ENCODE peak calls at places on chromosomes 3 and 15, in five cellular contexts. Z, Q, K, H and X are unnamed samples.

GRCh38 chr15:78906310-78906608 is 33.6 kb downstream of the MORF4L1 start:
- DNase-seq in Z (no peak), Q (no peak), K (peak; percentile 49), H (no peak), X (no peak)

GRCh38 chr15:85795669-85796305 is 1.1 kb upstream of the KLHL25 start:
- DNase-seq in Z (no peak), Q (no peak), K (no peak), H (no peak), X (no peak)

GRCh38 chr15:92917606-92918407 is 17.7 kb downstream of the CHD2 start:
- DNase-seq in Z (peak; percentile 80), Q (peak; percentile 98), K (peak; percentile 98), H (peak; percentile 80), X (peak; percentile 94)

GRCh38 chr3:193560870-193561269 is 6.2 kb upstream of the ATP13A4 start:
- DNase-seq in Z (no peak), Q (no peak), K (no peak), H (no peak), X (no peak)

GRCh38 chr3:20074226-20075063 is 34.2 kb downstream of the KAT2B start:
- DNase-seq in Z (no peak), Q (no peak), K (no peak), H (no peak), X (no peak)

GRCh38 chr15:72205896-72206676 is 8.5 kb upstream of the GRAMD2A start:
- DNase-seq in Z (no peak), Q (no peak), K (no peak), H (no peak), X (no peak)

GRCh38 chr15:100720406-100720967 is 118.1 kb downstream of the ASB7 start:
- DNase-seq in Z (no peak), Q (no peak), K (no peak), H (no peak), X (no peak)

GRCh38 chr3:73141531-73141930 is 80.1 kb downstream of the EBLN2 start:
- DNase-seq in Z (no peak), Q (no peak), K (no peak), H (no peak), X (no peak)

GRCh38 chr3:127831723-127832172 is 9.4 kb upstream of the MGLL start:
- DNase-seq in Z (no peak), Q (peak; percentile 77), K (peak; percentile 35), H (no peak), X (no peak)

GRCh38 chr3:106296111-106296510 is 427.3 kb upstream of the CBLB start:
- DNase-seq in Z (no peak), Q (no peak), K (no peak), H (no peak), X (no peak)

DNA sequence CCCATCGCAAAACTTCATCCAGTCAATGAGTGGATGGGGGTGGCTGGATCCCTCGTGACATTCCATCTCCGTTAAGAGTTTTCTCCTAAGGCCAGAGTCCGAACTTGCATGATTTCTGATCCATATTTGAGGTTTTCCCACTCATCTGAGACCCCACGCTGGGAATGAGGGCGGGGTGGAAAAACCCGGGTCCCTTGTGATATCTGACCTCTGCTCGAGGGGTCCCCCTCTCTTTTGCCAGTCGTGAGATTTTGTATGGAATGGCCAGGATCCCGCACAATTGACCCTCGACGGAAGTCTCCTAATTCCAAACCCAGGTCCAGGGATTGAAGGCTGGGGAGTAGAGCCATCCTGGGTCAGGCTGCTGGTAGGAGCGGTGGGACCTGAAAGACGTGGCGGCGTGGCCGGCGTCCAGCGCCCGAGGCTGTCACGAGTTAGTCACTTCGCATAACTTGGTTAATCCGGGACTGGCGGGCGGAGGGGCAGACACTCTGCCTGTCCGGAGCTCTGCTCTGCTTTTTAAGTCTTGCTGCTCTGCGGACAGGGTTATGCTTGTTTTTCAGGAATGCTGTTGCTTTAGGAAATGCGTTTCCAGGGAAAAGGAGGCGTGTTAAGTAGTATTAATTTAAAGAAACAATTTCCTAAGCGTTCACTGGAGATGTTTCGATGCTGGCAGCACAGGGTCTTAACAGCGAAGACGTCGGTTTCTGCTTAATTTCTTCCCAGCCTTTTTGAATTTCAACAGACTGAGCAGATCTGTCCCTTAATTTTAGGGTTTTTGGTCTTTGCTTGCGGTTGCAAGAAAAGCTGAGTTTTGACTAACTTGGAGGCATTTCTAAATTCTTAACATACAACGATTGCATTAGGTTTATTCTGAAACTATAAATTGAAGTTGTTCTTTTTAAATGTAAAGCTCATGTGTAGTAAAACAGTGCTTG is 69.7 kb upstream of the LRRFIP2 start:
- DNase-seq in Z (no peak), Q (peak; percentile 78), K (peak; percentile 76), H (no peak), X (no peak)
- TF ChIP-seq POLR2AphosphoS5 in Z (no peak), Q (no peak), K (peak; percentile 22), H (no peak), X (no peak)

DNA sequence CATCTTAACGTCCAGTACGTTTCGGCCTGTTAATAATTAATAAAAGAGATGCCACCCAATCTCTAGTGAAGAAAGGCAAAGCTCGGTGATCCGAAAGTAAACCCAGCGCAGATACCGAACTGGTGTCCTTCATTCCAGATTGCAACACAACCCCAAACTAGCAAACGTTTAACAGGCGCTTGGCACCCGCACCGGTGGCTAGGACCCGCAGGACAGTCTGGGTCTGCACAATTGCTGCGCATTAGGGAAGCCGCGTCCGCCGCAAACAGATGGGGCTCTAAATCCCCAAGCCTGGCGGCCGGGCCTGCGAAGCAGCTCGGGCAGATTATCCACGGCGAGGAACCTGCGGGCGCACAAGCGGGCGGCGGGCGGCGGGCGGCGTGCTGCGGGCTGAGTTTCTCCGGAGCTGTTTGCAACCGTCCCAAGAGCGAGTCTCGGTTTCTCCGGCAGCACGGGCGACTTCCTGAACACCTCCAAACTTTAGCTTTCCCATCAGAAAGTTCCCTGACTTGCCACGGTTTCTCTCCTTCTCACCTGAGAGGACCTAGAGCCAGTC is 112.1 kb upstream of the ICE2 start:
- DNase-seq in Z (no peak), Q (peak; percentile 82), K (peak; percentile 58), H (no peak), X (no peak)
- TF ChIP-seq EZH2 in Z (no peak), Q (no peak), K (no peak), H (no peak), X (peak; percentile 22)

GRCh38 chr3:55521086-55522060 is 34.3 kb upstream of the WNT5A start:
- DNase-seq in Z (no peak), Q (peak; percentile 28), K (no peak), H (no peak), X (no peak)

GRCh38 chr3:55524565-55525244 is 37.6 kb upstream of the WNT5A start:
- DNase-seq in Z (no peak), Q (no peak), K (no peak), H (no peak), X (no peak)

GRCh38 chr3:55523471-55523870 is 36.4 kb upstream of the WNT5A start:
- DNase-seq in Z (no peak), Q (no peak), K (no peak), H (no peak), X (no peak)

GRCh38 chr3:55519016-55519415 is 31.9 kb upstream of the WNT5A start:
- DNase-seq in Z (no peak), Q (no peak), K (no peak), H (no peak), X (no peak)

DNA sequence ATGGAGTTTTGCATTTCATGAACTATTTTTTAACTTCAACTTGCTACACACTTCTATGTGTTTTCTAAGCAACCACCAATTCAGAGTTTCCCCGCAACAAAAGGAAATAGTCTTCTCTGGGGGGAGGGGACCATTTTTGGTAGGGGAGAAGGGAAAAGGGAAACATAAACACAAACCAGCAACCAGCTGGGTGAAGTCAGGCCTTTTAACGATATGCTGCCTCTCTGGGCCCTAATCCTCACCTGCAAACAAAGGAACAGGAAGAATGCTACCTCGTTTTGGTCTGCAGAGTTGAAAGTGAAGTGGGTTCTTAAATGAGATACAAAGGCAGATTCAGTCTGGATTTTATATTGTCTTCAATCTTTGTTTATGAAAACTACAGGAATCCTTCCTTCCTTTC is 35.0 kb upstream of the WNT5A start:
- DNase-seq in Z (no peak), Q (peak; percentile 47), K (no peak), H (no peak), X (no peak)
- H3K27ac ChIP-seq in Z (no peak overlapping the region), Q (peak overlapping the region; percentile 1), K (no peak overlapping the region), H (no peak overlapping the region), X (no peak overlapping the region)

DNA sequence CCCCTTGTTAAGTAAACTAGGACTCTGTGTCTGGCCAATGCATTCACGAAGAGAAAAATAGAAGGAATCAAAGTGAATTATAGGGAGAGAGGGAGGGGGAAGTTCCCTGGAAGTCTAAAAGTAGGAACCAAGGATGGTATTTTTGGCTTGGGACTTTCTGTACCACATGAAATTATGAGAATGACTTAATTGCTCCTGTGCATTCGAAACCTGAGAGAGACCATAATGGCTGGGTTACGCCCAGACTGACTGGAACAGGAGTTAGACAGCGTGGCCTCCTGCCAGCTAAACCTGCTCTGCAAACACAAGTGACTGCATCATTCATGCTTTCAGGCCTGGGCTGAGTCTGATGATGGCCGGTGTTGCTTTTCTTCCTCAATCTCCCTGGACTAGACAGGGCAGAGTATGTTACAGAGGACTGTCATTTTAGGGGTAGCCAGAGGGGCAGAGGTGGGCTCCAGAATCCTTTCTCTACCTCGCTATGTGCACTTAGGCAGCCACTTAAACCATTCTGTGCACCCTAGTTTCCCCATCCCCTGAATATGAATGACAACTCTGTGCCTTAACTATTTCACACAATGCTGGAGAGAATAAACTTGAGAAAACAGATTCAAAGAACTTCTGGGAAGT is 58.9 kb downstream of the MYO1E start:
- DNase-seq in Z (no peak), Q (no peak), K (no peak), H (peak; percentile 81), X (no peak)
- TF ChIP-seq POLR2AphosphoS5 in Z (no peak), Q (no peak), K (no peak), H (no peak), X (no peak)

DNA sequence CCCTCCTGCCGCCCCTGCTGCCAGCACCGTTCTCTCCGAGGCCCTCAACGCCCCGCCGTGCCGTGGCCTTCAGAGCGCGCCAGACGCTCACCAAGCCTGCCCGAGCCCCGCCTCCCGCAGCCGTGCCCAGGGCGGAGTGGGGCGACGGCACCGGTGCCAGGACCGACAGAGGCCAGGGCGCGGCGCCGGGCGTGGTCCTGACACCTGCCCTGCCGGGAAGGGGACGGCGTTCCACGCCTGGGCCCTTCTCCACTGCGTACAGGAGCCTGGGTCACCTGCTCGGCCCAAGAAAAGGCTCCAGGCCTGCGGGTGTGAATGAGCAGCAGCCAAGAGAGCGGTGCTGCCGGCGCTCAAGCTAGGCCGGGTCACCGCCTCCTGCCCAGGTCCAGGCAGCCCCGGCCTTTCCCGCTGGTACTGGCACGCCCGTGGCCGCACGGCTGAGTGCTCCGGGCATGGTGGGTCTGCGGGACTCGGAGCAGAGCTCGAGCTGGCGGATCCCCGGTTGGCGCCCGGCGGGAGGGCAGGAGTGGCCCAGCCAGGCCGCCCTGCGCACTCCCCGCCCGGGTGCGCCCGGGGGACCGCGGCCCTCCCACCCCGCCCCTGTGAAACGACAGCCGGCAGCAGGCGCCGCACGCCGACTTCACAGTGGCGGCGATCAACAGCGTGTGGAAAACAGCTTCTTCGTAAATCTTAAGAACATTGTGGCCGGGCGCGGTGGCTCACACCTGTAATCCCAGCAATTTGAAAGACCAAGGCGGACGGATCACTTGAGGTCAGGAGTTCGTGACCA is 4.2 kb downstream of the OCA2 start:
- DNase-seq in Z (no peak), Q (peak; percentile 63), K (no peak), H (no peak), X (no peak)
- TF ChIP-seq EZH2 in Z (no peak), Q (peak; percentile 62), K (peak; percentile 44), H (no peak), X (no peak)

GRCh38 chr3:186964071-186964470 is 33.7 kb downstream of the ST6GAL1 start:
- DNase-seq in Z (no peak), Q (no peak), K (no peak), H (no peak), X (no peak)
- H3K27ac ChIP-seq in Z (peak overlapping the region; percentile 39), Q (peak overlapping the region; percentile 95), K (no peak overlapping the region), H (no peak overlapping the region), X (peak overlapping the region; percentile 89)